ENCODE peak calls at places on chromosomes 4 and X, in nine cellular contexts. B is fibroblast of the aortic adventitia, L is Caco-2, J is GM06990, S is cardiac fibroblast, X is A549, C is HCT116, A is testis, G is foreskin fibroblast. E is an unnamed sample.

GRCh38 chrX:72016881-72017783 is 106.5 kb downstream of the NHSL2 start:
- DNase-seq in B (no peak), L (no peak), J (no peak), S (no peak), X (no peak), C (no peak), A (no peak), G (no peak), E (no peak)

GRCh38 chr4:77065382-77065781 is 10.4 kb downstream of the CCNI start:
- DNase-seq in B (no peak), L (no peak), J (no peak), S (no peak), X (no peak), C (no peak), A (no peak), G (no peak), E (no peak)

GRCh38 chr4:39044947-39045734 is 12.9 kb upstream of the TMEM156 start:
- DNase-seq in B (peak), L (peak), J (no peak), S (peak), X (no peak), C (no peak), A (peak), G (peak), E (no peak)

GRCh38 chr4:140135529-140136021 is 18.4 kb downstream of the MAML3 start:
- DNase-seq in B (no peak), L (no peak), J (no peak), S (peak), X (no peak), C (no peak), A (peak), G (peak), E (no peak)

GRCh38 chr4:184978211-184978610 is 40.1 kb upstream of the HELT start:
- DNase-seq in B (peak), L (no peak), J (no peak), S (peak), X (no peak), C (no peak), A (peak), G (no peak), E (no peak)

GRCh38 chr4:158077835-158078234 is 95.0 kb downstream of the GASK1B start:
- DNase-seq in B (no peak), L (no peak), J (no peak), S (no peak), X (no peak), C (no peak), A (no peak), G (no peak), E (no peak)

GRCh38 chrX:68462653-68463052 is 29.4 kb upstream of the OPHN1 start:
- DNase-seq in B (peak), L (peak), J (no peak), S (peak), X (no peak), C (peak), A (peak), G (peak), E (no peak)

GRCh38 chrX:133482345-133483041 is 67.2 kb upstream of the GPC4 start:
- DNase-seq in B (peak), L (no peak), J (no peak), S (peak), X (no peak), C (no peak), A (no peak), G (peak), E (no peak)

GRCh38 chr4:2441393-2442174 is 22.8 kb downstream of the CFAP99 start:
- DNase-seq in B (peak), L (peak), J (peak), S (peak), X (peak), C (peak), A (peak), G (peak), E (peak)

GRCh38 chr4:69194166-69194565 is 20.4 kb downstream of the UGT2B11 start:
- DNase-seq in B (no peak), L (no peak), J (no peak), S (no peak), X (no peak), C (no peak), A (no peak), G (no peak), E (no peak)

GRCh38 chrX:13266641-13267420 is 53.0 kb downstream of the ATXN3L start:
- DNase-seq in B (peak), L (no peak), J (no peak), S (no peak), X (no peak), C (no peak), A (no peak), G (no peak), E (no peak)

GRCh38 chrX:148661035-148661434 is 160.6 kb downstream of the AFF2 start:
- DNase-seq in B (peak), L (no peak), J (no peak), S (no peak), X (no peak), C (no peak), A (no peak), G (peak), E (no peak)

GRCh38 chr4:155532373-155532772 is 134.3 kb upstream of the GUCY1A1 start:
- DNase-seq in B (no peak), L (no peak), J (no peak), S (no peak), X (no peak), C (no peak), A (no peak), G (no peak), E (no peak)

GRCh38 chr4:54085284-54085683 is 14.7 kb upstream of the GSX2 start:
- DNase-seq in B (peak), L (no peak), J (no peak), S (peak), X (peak), C (no peak), A (peak), G (peak), E (no peak)

GRCh38 chr4:169945636-169946035 is 80.6 kb downstream of the MFAP3L start:
- DNase-seq in B (no peak), L (no peak), J (no peak), S (no peak), X (no peak), C (no peak), A (no peak), G (no peak), E (no peak)

GRCh38 chr4:169108303-169108702 is 98.2 kb upstream of the CBR4 start:
- DNase-seq in B (no peak), L (no peak), J (no peak), S (no peak), X (no peak), C (no peak), A (no peak), G (no peak), E (no peak)

GRCh38 chrX:115233497-115234219 is at the start of gene LRCH2:
- DNase-seq in B (peak), L (no peak), J (no peak), S (peak), X (no peak), C (no peak), A (peak), G (peak), E (no peak)

GRCh38 chr4:135840781-135841180 is 1639.2 kb upstream of the PABPC4L start:
- DNase-seq in B (no peak), L (no peak), J (no peak), S (no peak), X (no peak), C (no peak), A (no peak), G (no peak), E (no peak)

GRCh38 chrX:119605398-119605738 is 856 bp downstream of the NKRF start:
- DNase-seq in B (no peak), L (no peak), J (no peak), S (no peak), X (peak), C (no peak), A (peak), G (peak), E (no peak)

GRCh38 chr4:7739918-7740865 is 199.5 kb downstream of the AFAP1 start:
- DNase-seq in B (no peak), L (no peak), J (no peak), S (no peak), X (no peak), C (no peak), A (no peak), G (no peak), E (no peak)

GRCh38 chr4:150348079-150348478 is 233.9 kb upstream of the MAB21L2 start:
- DNase-seq in B (peak), L (no peak), J (no peak), S (peak), X (no peak), C (peak), A (no peak), G (peak), E (no peak)

GRCh38 chr4:25948051-25948450 is 34.0 kb downstream of the SMIM20 start:
- DNase-seq in B (no peak), L (no peak), J (no peak), S (no peak), X (no peak), C (no peak), A (no peak), G (no peak), E (no peak)

GRCh38 chr4:100421356-100421978 is 96.4 kb downstream of the EMCN start:
- DNase-seq in B (peak), L (no peak), J (no peak), S (peak), X (peak), C (peak), A (no peak), G (peak), E (no peak)

GRCh38 chrX:119427024-119427794 is 28.1 kb downstream of the SLC25A43 start:
- DNase-seq in B (no peak), L (no peak), J (peak), S (peak), X (no peak), C (no peak), A (peak), G (peak), E (peak)

GRCh38 chrX:109925656-109926055 is 77.3 kb upstream of the TMEM164 start:
- DNase-seq in B (no peak), L (no peak), J (no peak), S (no peak), X (no peak), C (no peak), A (no peak), G (no peak), E (no peak)

GRCh38 chr4:71004281-71004851 is 10.9 kb downstream of the DCK start:
- DNase-seq in B (no peak), L (peak), J (peak), S (no peak), X (no peak), C (no peak), A (no peak), G (no peak), E (no peak)

GRCh38 chr4:186074189-186074588 is 5.2 kb downstream of the TLR3 start:
- DNase-seq in B (no peak), L (no peak), J (no peak), S (no peak), X (no peak), C (no peak), A (no peak), G (no peak), E (no peak)

GRCh38 chr4:114208747-114209146 is 229.3 kb upstream of the ARSJ start:
- DNase-seq in B (peak), L (no peak), J (no peak), S (no peak), X (no peak), C (no peak), A (no peak), G (peak), E (no peak)

GRCh38 chr4:151481813-151482212 is 72.8 kb downstream of the FHIP1A start:
- DNase-seq in B (no peak), L (no peak), J (no peak), S (no peak), X (no peak), C (no peak), A (no peak), G (no peak), E (no peak)

GRCh38 chrX:65924938-65925507 is 114.9 kb downstream of the VSIG4 start:
- DNase-seq in B (no peak), L (no peak), J (no peak), S (no peak), X (no peak), C (no peak), A (no peak), G (no peak), E (no peak)

GRCh38 chr4:174193438-174194015 is 89.9 kb downstream of the FBXO8 start:
- DNase-seq in B (peak), L (peak), J (no peak), S (no peak), X (no peak), C (no peak), A (no peak), G (peak), E (no peak)

GRCh38 chrX:42093756-42094155 is 170.4 kb upstream of the CASK start:
- DNase-seq in B (peak), L (no peak), J (peak), S (peak), X (no peak), C (no peak), A (no peak), G (no peak), E (no peak)

GRCh38 chrX:130109429-130110378 is 593 bp downstream of the ELF4 start:
- DNase-seq in B (peak), L (peak), J (no peak), S (peak), X (no peak), C (no peak), A (no peak), G (peak), E (no peak)

GRCh38 chr4:108926058-108926457 is 163.2 kb upstream of the ETNPPL start:
- DNase-seq in B (no peak), L (no peak), J (no peak), S (peak), X (no peak), C (no peak), A (no peak), G (peak), E (no peak)

GRCh38 chrX:153778684-153779101 is 2.1 kb upstream of the SRPK3 start:
- DNase-seq in B (no peak), L (no peak), J (no peak), S (no peak), X (no peak), C (no peak), A (no peak), G (no peak), E (no peak)
- TF ChIP-seq CTCF in B (no peak), L (no peak), J (peak), S (no peak), X (no peak), C (peak), A (no peak), G (no peak), E (no peak)

DNA sequence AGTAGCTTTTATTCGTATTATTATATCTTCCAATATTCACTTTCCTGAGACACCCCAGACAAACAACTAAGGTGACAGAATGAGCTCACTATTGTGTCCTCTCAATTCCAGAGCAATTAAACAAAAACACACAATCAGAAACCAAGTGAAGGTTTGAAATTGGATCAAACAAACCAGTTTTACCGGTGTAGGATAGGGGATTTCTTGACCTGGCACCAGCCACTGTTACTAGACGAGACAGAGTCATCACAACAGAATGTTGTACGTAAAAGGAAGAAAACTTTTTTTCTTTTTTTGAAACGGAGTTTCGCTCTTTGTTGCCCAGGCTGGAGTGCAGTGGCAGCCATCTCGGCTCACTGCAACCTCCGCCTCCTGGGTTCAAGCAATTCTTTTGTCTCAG is 43.7 kb downstream of the LDOC1 start:
- DNase-seq in B (no peak), L (no peak), J (no peak), S (no peak), X (no peak), C (no peak), A (no peak), G (no peak), E (no peak)
- H3K4me3 ChIP-seq in B (no peak), L (no peak), J (no peak), S (no peak), X (no peak), C (no peak), A (no peak), G (no peak), E (no peak)

GRCh38 chr4:89434364-89434988 is 126.9 kb upstream of the GPRIN3 start:
- DNase-seq in B (peak), L (peak), J (no peak), S (peak), X (peak), C (peak), A (no peak), G (peak), E (no peak)
- TF ChIP-seq CTCF in B (peak), L (peak), J (peak), S (peak), X (peak), C (peak), A (peak), G (peak), E (peak)

GRCh38 chr4:138775485-138775884 is 240.1 kb upstream of the NOCT start:
- DNase-seq in B (no peak), L (no peak), J (no peak), S (no peak), X (no peak), C (no peak), A (no peak), G (no peak), E (no peak)
- H3K4me3 ChIP-seq in B (no peak), L (no peak), J (no peak), S (no peak), X (no peak), C (no peak), A (no peak), G (no peak), E (no peak)

GRCh38 chr4:82430193-82431025 is at the start of the genes ENOPH1 and HNRNPDL:
- DNase-seq in B (peak), L (peak), J (peak), S (peak), X (peak), C (peak), A (peak), G (peak), E (peak)

GRCh38 chr4:82428969-82429727 is 1.1 kb downstream of the HNRNPDL start:
- DNase-seq in B (peak), L (peak), J (peak), S (peak), X (peak), C (peak), A (peak), G (peak), E (peak)

GRCh38 chr4:82431026-82431745 is 796 bp downstream of the ENOPH1 start:
- DNase-seq in B (peak), L (peak), J (peak), S (peak), X (no peak), C (no peak), A (no peak), G (peak), E (no peak)

GRCh38 chr4:82428526-82428968 is 1.7 kb downstream of the HNRNPDL start:
- DNase-seq in B (no peak), L (no peak), J (no peak), S (no peak), X (no peak), C (no peak), A (no peak), G (no peak), E (no peak)

GRCh38 chr4:82429728-82430192 is 502 bp downstream of the HNRNPDL start:
- DNase-seq in B (no peak), L (no peak), J (no peak), S (no peak), X (no peak), C (no peak), A (no peak), G (no peak), E (no peak)
- TF ChIP-seq CTCF in B (no peak), L (no peak), J (no peak), S (no peak), X (no peak), C (no peak), A (no peak), G (no peak), E (no peak)

GRCh38 chr4:15349965-15350364 is 77.9 kb upstream of the C1QTNF7 start:
- DNase-seq in B (no peak), L (no peak), J (no peak), S (no peak), X (no peak), C (no peak), A (no peak), G (no peak), E (no peak)
- H3K4me3 ChIP-seq in B (no peak), L (no peak), J (no peak), S (no peak), X (no peak), C (no peak), A (no peak), G (no peak), E (no peak)

GRCh38 chr4:91330555-91331137 is 973.1 kb upstream of the GRID2 start:
- DNase-seq in B (peak), L (no peak), J (no peak), S (peak), X (no peak), C (no peak), A (no peak), G (no peak), E (no peak)

GRCh38 chr4:91319869-91320268 is 983.9 kb upstream of the GRID2 start:
- DNase-seq in B (no peak), L (no peak), J (no peak), S (no peak), X (no peak), C (no peak), A (no peak), G (no peak), E (no peak)

GRCh38 chr4:91322961-91323360 is 980.8 kb upstream of the GRID2 start:
- DNase-seq in B (no peak), L (no peak), J (no peak), S (no peak), X (no peak), C (no peak), A (no peak), G (no peak), E (no peak)

GRCh38 chr4:91325495-91325894 is 978.3 kb upstream of the GRID2 start:
- DNase-seq in B (peak), L (no peak), J (no peak), S (peak), X (no peak), C (peak), A (peak), G (peak), E (no peak)
- TF ChIP-seq CTCF in B (no peak), L (no peak), J (no peak), S (no peak), X (no peak), C (no peak), A (no peak), G (no peak), E (no peak)

GRCh38 chrX:372856-373640 is 13.7 kb downstream of the PPP2R3B start:
- DNase-seq in B (no peak), L (no peak), J (no peak), S (peak), X (no peak), C (no peak), A (no peak), G (peak), E (no peak)
- H3K4me3 ChIP-seq in B (peak), L (peak), J (no peak), S (peak), X (peak), C (no peak), A (peak), G (peak), E (no peak)